ENCODE peak calls at places on chromosomes 16 and 17, in seven cellular contexts. One of them, this sample, is unnamed.

GRCh38 chr17:44360826-44361225 is 2.8 kb downstream of the FAM171A2 start:
- DNase-seq in ovary: peak; percentile 84
- DNase-seq in stomach: no peak
- DNase-seq in astrocyte of the spinal cord: peak; percentile 22
- DNase-seq in MCF 10A: no peak
- DNase-seq in BJ: no peak
- DNase-seq in glutamatergic neuron: no peak
- DNase-seq in this sample: peak; percentile 12

GRCh38 chr16:46857261-46857962 is 26.4 kb upstream of the C16orf87 start:
- DNase-seq in stomach: no peak
- DNase-seq in BJ: no peak
- DNase-seq in ovary: no peak
- DNase-seq in astrocyte of the spinal cord: peak; percentile 66
- DNase-seq in MCF 10A: peak; percentile 38
- DNase-seq in glutamatergic neuron: peak; percentile 48
- DNase-seq in this sample: no peak

GRCh38 chr17:79925242-79925957 is 86.2 kb upstream of the CBX4 start:
- DNase-seq in ovary: peak; percentile 71
- DNase-seq in BJ: no peak
- DNase-seq in stomach: peak; percentile 91
- DNase-seq in MCF 10A: peak; percentile 84
- DNase-seq in glutamatergic neuron: no peak
- DNase-seq in astrocyte of the spinal cord: peak; percentile 53
- DNase-seq in this sample: no peak

GRCh38 chr16:79595261-79595660 is 5.3 kb downstream of the MAF start:
- DNase-seq in ovary: no peak
- DNase-seq in astrocyte of the spinal cord: no peak
- DNase-seq in BJ: no peak
- DNase-seq in glutamatergic neuron: no peak
- DNase-seq in stomach: no peak
- DNase-seq in MCF 10A: no peak
- DNase-seq in this sample: no peak

GRCh38 chr17:42536048-42536371 is at the start of gene NAGLU:
- DNase-seq in BJ: no peak
- DNase-seq in MCF 10A: peak; percentile 84
- DNase-seq in ovary: peak; percentile 98
- DNase-seq in stomach: peak; percentile 98
- DNase-seq in astrocyte of the spinal cord: peak; percentile 82
- DNase-seq in glutamatergic neuron: peak; percentile 96
- DNase-seq in this sample: no peak

GRCh38 chr17:64008830-64009229 is 10.7 kb downstream of the PRR29 start:
- DNase-seq in BJ: no peak
- DNase-seq in glutamatergic neuron: no peak
- DNase-seq in ovary: no peak
- DNase-seq in MCF 10A: no peak
- DNase-seq in astrocyte of the spinal cord: no peak
- DNase-seq in stomach: no peak
- DNase-seq in this sample: no peak

GRCh38 chr17:77748436-77748835 is 210.1 kb upstream of the TNRC6C start:
- DNase-seq in stomach: no peak
- DNase-seq in astrocyte of the spinal cord: no peak
- DNase-seq in glutamatergic neuron: no peak
- DNase-seq in MCF 10A: no peak
- DNase-seq in ovary: no peak
- DNase-seq in BJ: no peak
- DNase-seq in this sample: no peak

GRCh38 chr16:84069540-84069939 is 26.9 kb upstream of the SLC38A8 start:
- DNase-seq in glutamatergic neuron: no peak
- DNase-seq in ovary: no peak
- DNase-seq in BJ: no peak
- DNase-seq in stomach: no peak
- DNase-seq in astrocyte of the spinal cord: no peak
- DNase-seq in MCF 10A: no peak
- DNase-seq in this sample: no peak

GRCh38 chr17:42010898-42011516 is 6.2 kb downstream of the DNAJC7 start:
- DNase-seq in ovary: no peak
- DNase-seq in BJ: no peak
- DNase-seq in astrocyte of the spinal cord: no peak
- DNase-seq in MCF 10A: peak; percentile 64
- DNase-seq in glutamatergic neuron: no peak
- DNase-seq in stomach: no peak
- DNase-seq in this sample: no peak

GRCh38 chr17:4508207-4508606 is 9.5 kb downstream of the SPNS2 start:
- DNase-seq in glutamatergic neuron: no peak
- DNase-seq in MCF 10A: no peak
- DNase-seq in astrocyte of the spinal cord: no peak
- DNase-seq in ovary: no peak
- DNase-seq in stomach: no peak
- DNase-seq in BJ: no peak
- DNase-seq in this sample: no peak

GRCh38 chr17:42179911-42180410 is 981 bp downstream of the KCNH4 start:
- DNase-seq in ovary: peak; percentile 71
- DNase-seq in MCF 10A: peak; percentile 34
- DNase-seq in astrocyte of the spinal cord: peak; percentile 16
- DNase-seq in BJ: no peak
- DNase-seq in stomach: peak; percentile 38
- DNase-seq in glutamatergic neuron: peak; percentile 51
- DNase-seq in this sample: no peak

GRCh38 chr17:18250259-18250658 is 8.3 kb downstream of the FLII start:
- DNase-seq in astrocyte of the spinal cord: no peak
- DNase-seq in stomach: peak; percentile 87
- DNase-seq in ovary: no peak
- DNase-seq in MCF 10A: peak; percentile 35
- DNase-seq in glutamatergic neuron: no peak
- DNase-seq in BJ: no peak
- DNase-seq in this sample: no peak

GRCh38 chr17:44541884-44542581 is 15.3 kb upstream of the FZD2 start:
- DNase-seq in astrocyte of the spinal cord: no peak
- DNase-seq in stomach: no peak
- DNase-seq in BJ: no peak
- DNase-seq in glutamatergic neuron: no peak
- DNase-seq in MCF 10A: no peak
- DNase-seq in ovary: no peak
- DNase-seq in this sample: no peak

GRCh38 chr17:65531508-65532431 is 29.7 kb downstream of the AXIN2 start:
- DNase-seq in ovary: peak; percentile 88
- DNase-seq in astrocyte of the spinal cord: peak; percentile 52
- DNase-seq in MCF 10A: no peak
- DNase-seq in glutamatergic neuron: no peak
- DNase-seq in BJ: no peak
- DNase-seq in stomach: peak; percentile 44
- DNase-seq in this sample: no peak

GRCh38 chr17:40777459-40777858 is 4.9 kb downstream of the KRT27 start:
- DNase-seq in stomach: no peak
- DNase-seq in astrocyte of the spinal cord: no peak
- DNase-seq in glutamatergic neuron: no peak
- DNase-seq in BJ: no peak
- DNase-seq in MCF 10A: no peak
- DNase-seq in ovary: no peak
- DNase-seq in this sample: no peak

GRCh38 chr16:51937771-51938170 is 609.2 kb downstream of the TOX3 start:
- DNase-seq in ovary: no peak
- DNase-seq in glutamatergic neuron: no peak
- DNase-seq in stomach: no peak
- DNase-seq in astrocyte of the spinal cord: peak; percentile 12
- DNase-seq in BJ: no peak
- DNase-seq in MCF 10A: no peak
- DNase-seq in this sample: no peak

GRCh38 chr17:75683467-75684041 is 16.4 kb downstream of the SAP30BP start:
- DNase-seq in MCF 10A: peak; percentile 84
- DNase-seq in BJ: no peak
- DNase-seq in stomach: peak; percentile 56
- DNase-seq in glutamatergic neuron: no peak
- DNase-seq in astrocyte of the spinal cord: peak; percentile 69
- DNase-seq in ovary: no peak
- DNase-seq in this sample: no peak

GRCh38 chr17:18182978-18183333 is 672 bp upstream of the ALKBH5 start:
- DNase-seq in glutamatergic neuron: peak; percentile 72
- DNase-seq in MCF 10A: no peak
- DNase-seq in ovary: peak; percentile 94
- DNase-seq in stomach: peak; percentile 78
- DNase-seq in astrocyte of the spinal cord: no peak
- DNase-seq in BJ: no peak
- DNase-seq in this sample: peak; percentile 37

GRCh38 chr17:17994271-17994670 is 21.6 kb downstream of the DRC3 start:
- DNase-seq in BJ: no peak
- DNase-seq in stomach: peak; percentile 43
- DNase-seq in astrocyte of the spinal cord: peak; percentile 27
- DNase-seq in MCF 10A: no peak
- DNase-seq in glutamatergic neuron: peak; percentile 48
- DNase-seq in ovary: peak; percentile 62
- DNase-seq in this sample: no peak

GRCh38 chr16:68368602-68368944 is 57.8 kb downstream of the PRMT7 start:
- DNase-seq in glutamatergic neuron: no peak
- DNase-seq in ovary: no peak
- DNase-seq in MCF 10A: no peak
- DNase-seq in BJ: no peak
- DNase-seq in astrocyte of the spinal cord: no peak
- DNase-seq in stomach: no peak
- DNase-seq in this sample: no peak

GRCh38 chr17:44084131-44084538 is 13.6 kb downstream of the G6PC3 start:
- DNase-seq in stomach: no peak
- DNase-seq in glutamatergic neuron: peak; percentile 69
- DNase-seq in MCF 10A: peak; percentile 32
- DNase-seq in ovary: no peak
- DNase-seq in BJ: no peak
- DNase-seq in astrocyte of the spinal cord: no peak
- DNase-seq in this sample: no peak

GRCh38 chr17:71004413-71004812 is 835.1 kb downstream of the KCNJ2 start:
- DNase-seq in ovary: no peak
- DNase-seq in astrocyte of the spinal cord: no peak
- DNase-seq in glutamatergic neuron: no peak
- DNase-seq in MCF 10A: no peak
- DNase-seq in stomach: no peak
- DNase-seq in BJ: no peak
- DNase-seq in this sample: no peak

GRCh38 chr16:30066882-30067583 is 1.5 kb downstream of the ALDOA start:
- DNase-seq in MCF 10A: peak; percentile 21
- DNase-seq in glutamatergic neuron: no peak
- DNase-seq in astrocyte of the spinal cord: no peak
- DNase-seq in ovary: peak; percentile 52
- DNase-seq in stomach: no peak
- DNase-seq in BJ: no peak
- DNase-seq in this sample: no peak

GRCh38 chr17:61188081-61188480 is 211.6 kb upstream of the TBX2 start:
- DNase-seq in BJ: no peak
- DNase-seq in astrocyte of the spinal cord: no peak
- DNase-seq in ovary: no peak
- DNase-seq in glutamatergic neuron: no peak
- DNase-seq in MCF 10A: no peak
- DNase-seq in stomach: no peak
- DNase-seq in this sample: no peak

DNA sequence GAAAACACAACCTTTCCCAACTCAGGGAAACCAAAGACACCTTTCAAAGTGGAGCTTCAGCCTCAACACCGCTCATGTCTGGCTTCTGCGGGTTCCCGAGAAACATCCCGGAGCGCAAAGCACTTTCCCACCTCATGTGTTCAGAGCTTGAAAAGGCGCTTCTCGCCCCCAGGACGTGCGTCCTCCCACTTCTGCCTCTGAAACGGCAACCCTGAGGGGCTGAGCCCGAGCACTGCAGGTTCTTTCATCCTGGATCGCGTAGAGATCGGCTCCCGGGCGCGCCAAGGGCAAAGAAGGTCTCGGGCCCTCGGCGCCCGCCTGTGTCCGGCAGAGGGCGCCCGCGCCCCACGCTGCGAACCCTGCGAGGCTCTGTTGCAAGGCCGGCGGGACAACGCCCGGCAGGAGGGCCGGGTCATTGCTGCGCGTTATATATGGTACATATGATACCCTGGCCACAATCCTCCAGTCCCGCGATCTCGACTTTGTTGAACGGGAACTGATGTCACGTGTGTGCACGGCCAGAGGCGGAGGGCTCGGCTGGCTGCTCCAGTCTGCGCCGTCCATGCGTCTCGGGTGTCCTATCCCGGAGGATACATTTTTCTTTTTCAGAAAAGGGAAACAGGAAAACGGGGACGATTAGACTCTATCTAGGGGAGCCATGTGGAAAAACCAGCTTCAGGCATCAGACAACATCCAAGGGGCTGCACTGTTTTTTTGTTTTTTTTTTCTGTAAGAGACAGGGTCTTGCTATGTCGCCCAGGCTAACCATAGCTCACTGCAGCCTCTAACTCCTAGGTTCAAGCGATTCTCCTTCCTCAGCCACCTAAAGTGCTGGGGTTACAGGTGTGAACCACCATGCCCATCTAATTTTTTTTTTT is 19.1 kb downstream of the COQ7 start:
- DNase-seq in ovary: peak; percentile 87
- DNase-seq in stomach: peak; percentile 89
- DNase-seq in glutamatergic neuron: peak; percentile 93
- DNase-seq in MCF 10A: peak; percentile 85
- DNase-seq in BJ: no peak
- DNase-seq in astrocyte of the spinal cord: peak; percentile 88
- DNase-seq in this sample: peak; percentile 14
- TF ChIP-seq CTCF in ovary: peak; percentile 95
- TF ChIP-seq CTCF in stomach: peak; percentile 97
- TF ChIP-seq CTCF in glutamatergic neuron: peak; percentile 97
- TF ChIP-seq CTCF in MCF 10A: peak; percentile 97
- TF ChIP-seq CTCF in BJ: peak; percentile 95
- TF ChIP-seq CTCF in astrocyte of the spinal cord: peak; percentile 90
- TF ChIP-seq CTCF in this sample: peak; percentile 98

GRCh38 chr17:67165201-67165600 is 79.8 kb downstream of the HELZ start:
- DNase-seq in glutamatergic neuron: no peak
- DNase-seq in BJ: no peak
- DNase-seq in stomach: no peak
- DNase-seq in MCF 10A: no peak
- DNase-seq in astrocyte of the spinal cord: no peak
- DNase-seq in ovary: no peak
- DNase-seq in this sample: no peak
- TF ChIP-seq CTCF in glutamatergic neuron: no peak
- TF ChIP-seq CTCF in BJ: no peak
- TF ChIP-seq CTCF in stomach: no peak
- TF ChIP-seq CTCF in MCF 10A: no peak
- TF ChIP-seq CTCF in astrocyte of the spinal cord: no peak
- TF ChIP-seq CTCF in ovary: no peak
- TF ChIP-seq CTCF in this sample: no peak

GRCh38 chr16:72124761-72125634 is 31.4 kb downstream of the DHX38 start:
- DNase-seq in glutamatergic neuron: peak; percentile 84
- DNase-seq in astrocyte of the spinal cord: peak; percentile 75
- DNase-seq in ovary: peak; percentile 83
- DNase-seq in MCF 10A: peak; percentile 71
- DNase-seq in BJ: peak; percentile 5
- DNase-seq in stomach: peak; percentile 68
- DNase-seq in this sample: peak; percentile 9
- TF ChIP-seq CTCF in glutamatergic neuron: peak; percentile 81
- TF ChIP-seq CTCF in astrocyte of the spinal cord: peak; percentile 82
- TF ChIP-seq CTCF in ovary: peak; percentile 55
- TF ChIP-seq CTCF in MCF 10A: peak; percentile 73
- TF ChIP-seq CTCF in BJ: peak; percentile 85
- TF ChIP-seq CTCF in stomach: peak; percentile 54
- TF ChIP-seq CTCF in this sample: peak; percentile 81

DNA sequence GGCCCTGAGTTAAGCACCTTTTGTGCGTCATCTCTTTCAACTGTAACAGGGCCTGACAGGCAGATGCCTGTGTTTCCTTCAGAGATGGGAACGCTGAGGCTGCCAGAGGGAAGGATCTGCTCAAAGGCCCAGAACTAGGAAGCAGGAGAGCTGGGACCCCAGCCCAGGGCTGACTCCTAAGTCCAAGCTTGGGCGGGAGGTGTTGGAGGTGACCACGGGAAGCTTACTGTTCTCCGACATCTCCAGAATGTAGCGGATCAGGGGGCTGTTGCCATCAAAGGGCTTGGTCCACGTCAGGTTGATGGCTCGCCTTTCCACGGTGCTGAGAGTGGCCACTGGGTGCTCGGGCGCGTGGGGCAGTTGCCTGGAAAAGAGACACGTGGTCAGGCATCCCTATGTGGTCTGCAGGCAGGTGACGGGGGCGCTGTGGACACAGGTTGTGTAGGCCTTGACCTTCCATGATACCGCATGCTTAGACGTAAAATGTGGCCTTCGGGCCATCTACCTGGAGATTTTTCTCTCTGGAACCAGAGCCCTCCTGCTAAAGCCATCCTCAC is 111.4 kb upstream of the CDC42EP4 start:
- DNase-seq in glutamatergic neuron: no peak
- DNase-seq in stomach: no peak
- DNase-seq in BJ: no peak
- DNase-seq in MCF 10A: no peak
- DNase-seq in astrocyte of the spinal cord: no peak
- DNase-seq in ovary: no peak
- DNase-seq in this sample: no peak
- TF ChIP-seq CTCF in glutamatergic neuron: no peak
- TF ChIP-seq CTCF in stomach: no peak
- TF ChIP-seq CTCF in BJ: no peak
- TF ChIP-seq CTCF in MCF 10A: no peak
- TF ChIP-seq CTCF in astrocyte of the spinal cord: no peak
- TF ChIP-seq CTCF in ovary: no peak
- TF ChIP-seq CTCF in this sample: no peak